ENCODE peak calls at places on chromosomes 16 and 17, in ten cellular contexts. I is fibroblast of lung, Q is GM12878, X is neural progenitor cell, Y is Karpas-422, H is astrocyte, U is H9, D is mesenchymal stem cell, M is IMR-90, W is PC-3. R is an unnamed sample. For H3K4me1, the result is how much of the 10 kb centered on the place peaks cover.

GRCh38 chr16:68190745-68191510 is 45.0 kb downstream of the ESRP2 start:
- DNase-seq in I (no peak), Q (no peak), X (no peak), Y (no peak), H (no peak), U (no peak), D (peak), M (peak), W (no peak), R (no peak)

GRCh38 chr17:74825003-74825627 is 34.6 kb downstream of the GRIN2C start:
- DNase-seq in I (no peak), Q (no peak), X (no peak), Y (no peak), H (no peak), U (no peak), D (no peak), M (no peak), W (no peak), R (no peak)

GRCh38 chr16:57795431-57795878 is 6.8 kb downstream of the KIFC3 start:
- DNase-seq in I (peak), Q (no peak), X (peak), Y (peak), H (peak), U (peak), D (peak), M (peak), W (peak), R (peak)

GRCh38 chr17:17926840-17927449 is 45.3 kb downstream of the TOM1L2 start:
- DNase-seq in I (no peak), Q (no peak), X (no peak), Y (no peak), H (no peak), U (no peak), D (no peak), M (no peak), W (no peak), R (no peak)

GRCh38 chr16:8894736-8895334 is 12.7 kb downstream of the LITAFD start:
- DNase-seq in I (no peak), Q (no peak), X (no peak), Y (no peak), H (no peak), U (no peak), D (no peak), M (no peak), W (no peak), R (no peak)

GRCh38 chr16:24972608-24973220 is 42.5 kb downstream of the ARHGAP17 start:
- DNase-seq in I (no peak), Q (no peak), X (no peak), Y (no peak), H (no peak), U (no peak), D (no peak), M (no peak), W (no peak), R (no peak)

GRCh38 chr17:82729479-82730260 is 5.7 kb upstream of the FN3K start:
- DNase-seq in I (no peak), Q (no peak), X (no peak), Y (peak), H (no peak), U (no peak), D (no peak), M (no peak), W (no peak), R (peak)

GRCh38 chr17:74402070-74402469 is 29.8 kb upstream of the GPRC5C start:
- DNase-seq in I (no peak), Q (no peak), X (no peak), Y (no peak), H (no peak), U (no peak), D (no peak), M (no peak), W (no peak), R (no peak)

GRCh38 chr17:333626-334396 is 18.8 kb downstream of the RPH3AL start:
- DNase-seq in I (peak), Q (no peak), X (peak), Y (peak), H (peak), U (peak), D (peak), M (peak), W (no peak), R (peak)

GRCh38 chr17:68849673-68850260 is 105.4 kb downstream of the ABCA8 start:
- DNase-seq in I (peak), Q (no peak), X (no peak), Y (no peak), H (no peak), U (no peak), D (no peak), M (no peak), W (no peak), R (no peak)

DNA sequence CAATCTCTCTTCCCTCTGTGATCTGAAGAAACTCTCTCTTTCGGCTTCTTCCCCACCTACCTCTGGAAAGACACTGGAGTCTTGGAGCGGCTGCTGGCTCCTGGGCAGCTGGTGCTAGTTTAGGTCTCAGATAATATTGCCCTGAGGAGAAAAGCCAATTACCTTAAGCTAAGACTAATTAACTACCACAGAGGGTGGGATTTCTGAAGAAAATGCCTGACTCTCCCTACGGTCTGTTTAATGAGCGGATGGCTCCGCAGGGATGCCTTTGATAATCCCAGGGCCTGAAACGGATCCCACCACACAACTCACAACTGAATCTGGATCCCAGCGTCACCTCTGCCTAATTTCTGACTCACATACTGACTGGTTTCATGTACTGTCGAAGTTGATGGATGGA is 127.0 kb upstream of the NLRP1 start:
- DNase-seq in I (no peak), Q (no peak), X (peak), Y (no peak), H (no peak), U (peak), D (no peak), M (no peak), W (no peak), R (no peak)
- H3K4me2 ChIP-seq in I (no peak), Q (no peak), X (peak), Y (no peak), H (no peak), U (no peak), D (no peak), M (no peak), W (no peak), R (no peak)

GRCh38 chr17:2392252-2393183 is 8.3 kb downstream of the MNT start:
- DNase-seq in I (peak), Q (peak), X (peak), Y (peak), H (peak), U (peak), D (peak), M (peak), W (peak), R (peak)
- H3K4me1 ChIP-seq in I (under half), Q (under half), X (under half), Y (half or more), H (under half), U (under half), D (under half), M (under half), W (under half), R (under half)

GRCh38 chr17:49958723-49959122 is 10.3 kb upstream of the DLX4 start:
- DNase-seq in I (no peak), Q (no peak), X (no peak), Y (no peak), H (no peak), U (no peak), D (no peak), M (no peak), W (peak), R (peak)
- H3K4me2 ChIP-seq in I (no peak), Q (no peak), X (no peak), Y (no peak), H (peak), U (no peak), D (no peak), M (no peak), W (peak), R (no peak)

GRCh38 chr17:42313389-42313772 is 25.1 kb downstream of the STAT5A start:
- DNase-seq in I (no peak), Q (no peak), X (no peak), Y (no peak), H (no peak), U (no peak), D (no peak), M (no peak), W (no peak), R (no peak)
- H3K4me1 ChIP-seq in I (under half), Q (under half), X (under half), Y (half or more), H (under half), U (under half), D (under half), M (under half), W (under half), R (under half)

GRCh38 chr17:7248811-7249210 is 2.7 kb downstream of the CTDNEP1 start:
- DNase-seq in I (no peak), Q (no peak), X (no peak), Y (no peak), H (no peak), U (no peak), D (no peak), M (no peak), W (no peak), R (no peak)
- H3K4me2 ChIP-seq in I (no peak), Q (peak), X (no peak), Y (peak), H (peak), U (no peak), D (no peak), M (no peak), W (peak), R (no peak)

GRCh38 chr16:85631230-85631629 is 18.1 kb downstream of the GSE1 start:
- DNase-seq in I (no peak), Q (no peak), X (no peak), Y (no peak), H (no peak), U (no peak), D (no peak), M (no peak), W (no peak), R (no peak)
- H3K4me1 ChIP-seq in I (under half), Q (under half), X (under half), Y (under half), H (under half), U (under half), D (under half), M (under half), W (under half), R (under half)

DNA sequence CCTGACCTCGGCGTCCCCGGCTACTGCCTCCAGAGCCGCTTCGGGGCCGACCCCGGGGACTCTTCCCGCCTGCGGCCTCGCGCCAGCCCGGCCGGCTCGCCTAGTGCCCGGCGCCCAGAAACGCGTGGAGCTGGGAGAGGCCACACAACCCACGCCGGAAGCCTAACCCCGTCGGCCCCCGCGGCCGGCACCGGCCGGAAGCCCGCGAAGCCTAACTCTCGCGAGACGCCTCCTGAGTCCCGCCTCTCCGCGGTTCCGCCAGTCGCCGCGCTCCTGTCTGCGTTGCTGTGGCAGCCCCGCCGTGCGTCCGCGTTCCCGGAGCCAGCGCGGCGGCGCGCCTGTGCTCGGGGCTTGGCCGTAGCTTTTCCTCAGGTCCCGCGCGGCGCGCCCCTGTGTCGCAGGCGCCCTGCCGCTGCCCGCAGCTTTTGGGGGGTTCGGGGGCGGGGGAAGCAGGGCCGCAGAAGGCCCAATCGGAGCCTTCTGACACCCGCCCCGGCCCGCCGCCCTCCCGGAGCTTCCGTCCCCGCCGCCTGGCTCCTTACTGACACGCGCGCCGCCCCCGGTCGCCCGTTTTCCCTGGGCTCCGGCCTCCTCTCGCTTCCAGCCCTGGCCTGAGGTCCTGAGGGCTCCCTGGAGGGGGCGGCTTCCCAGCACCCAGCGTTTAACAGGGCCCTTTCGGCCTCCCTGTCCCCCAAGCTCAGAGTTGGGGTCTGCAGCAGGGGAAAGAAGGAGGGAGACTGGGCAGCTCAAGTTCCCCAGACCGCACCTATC is 21.7 kb downstream of the NPTX1 start:
- DNase-seq in I (peak), Q (peak), X (peak), Y (peak), H (peak), U (peak), D (peak), M (peak), W (peak), R (peak)
- H3K4me2 ChIP-seq in I (peak), Q (peak), X (peak), Y (peak), H (peak), U (peak), D (peak), M (peak), W (peak), R (peak)

GRCh38 chr17:76268015-76268749 is 3.0 kb downstream of the UBALD2 start:
- DNase-seq in I (peak), Q (peak), X (no peak), Y (peak), H (peak), U (no peak), D (peak), M (peak), W (no peak), R (peak)
- H3K4me1 ChIP-seq in I (under half), Q (under half), X (under half), Y (half or more), H (under half), U (under half), D (half or more), M (under half), W (under half), R (under half)

GRCh38 chr16:4463522-4464163 is 10.8 kb downstream of the NMRAL1 start:
- DNase-seq in I (no peak), Q (no peak), X (no peak), Y (no peak), H (no peak), U (no peak), D (no peak), M (no peak), W (peak), R (peak)

GRCh38 chr16:4461250-4462085 is 13.0 kb downstream of the NMRAL1 start:
- DNase-seq in I (no peak), Q (no peak), X (peak), Y (peak), H (no peak), U (peak), D (no peak), M (no peak), W (no peak), R (no peak)

GRCh38 chr16:4465977-4466779 is 8.2 kb downstream of the NMRAL1 start:
- DNase-seq in I (no peak), Q (no peak), X (no peak), Y (no peak), H (no peak), U (no peak), D (no peak), M (no peak), W (no peak), R (no peak)

GRCh38 chr16:4455951-4456350 is 18.5 kb downstream of the NMRAL1 start:
- DNase-seq in I (no peak), Q (no peak), X (no peak), Y (no peak), H (no peak), U (no peak), D (no peak), M (no peak), W (no peak), R (no peak)

DNA sequence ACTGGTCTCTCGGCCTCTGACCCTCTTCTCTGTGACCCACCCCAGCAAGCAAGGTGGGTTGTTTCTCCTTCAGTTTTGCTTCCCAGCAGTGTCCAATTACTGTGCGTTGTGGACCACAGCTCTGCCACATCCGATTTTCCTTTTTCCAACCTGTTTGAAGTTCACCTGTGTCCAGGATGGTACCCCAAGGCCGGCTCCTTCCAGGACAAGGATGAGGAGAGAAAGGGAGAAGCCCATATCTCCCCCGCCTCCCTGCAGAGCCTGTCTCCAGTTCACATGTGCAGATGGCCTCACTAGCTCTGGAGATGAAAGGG is 13.5 kb downstream of the NMRAL1 start:
- DNase-seq in I (no peak), Q (no peak), X (no peak), Y (no peak), H (no peak), U (no peak), D (no peak), M (no peak), W (no peak), R (no peak)
- H3K4me2 ChIP-seq in I (no peak), Q (no peak), X (no peak), Y (no peak), H (no peak), U (no peak), D (no peak), M (no peak), W (no peak), R (no peak)

R was measured in osteoblast.